ENCODE peak calls at places on chromosomes 5 and 9, in four cellular contexts. J, T, Q and I are unnamed samples.

GRCh38 chr5:118008779-118009178 is 979.6 kb downstream of the DTWD2 start:
- DNase-seq in J (no peak), T (no peak), Q (no peak), I (no peak)

GRCh38 chr5:36777105-36777757 is 99.3 kb upstream of the NIPBL start:
- DNase-seq in J (peak; percentile 25), T (peak; percentile 10), Q (no peak), I (peak; percentile 36)

GRCh38 chr9:4005896-4006295 is 294.0 kb downstream of the GLIS3 start:
- DNase-seq in J (no peak), T (no peak), Q (no peak), I (no peak)

GRCh38 chr5:56169281-56169680 is 63.8 kb downstream of the ANKRD55 start:
- DNase-seq in J (peak; percentile 62), T (peak; percentile 36), Q (no peak), I (no peak)

GRCh38 chr5:168305281-168305680 is 13.8 kb downstream of the WWC1 start:
- DNase-seq in J (no peak), T (no peak), Q (no peak), I (no peak)

GRCh38 chr5:53130206-53130605 is 20.6 kb upstream of the MOCS2 start:
- DNase-seq in J (peak; percentile 31), T (no peak), Q (no peak), I (peak; percentile 40)

GRCh38 chr5:149857499-149857898 is 87.1 kb downstream of the PDE6A start:
- DNase-seq in J (peak; percentile 27), T (peak; percentile 79), Q (no peak), I (peak; percentile 75)

GRCh38 chr5:40447438-40447837 is 232.3 kb upstream of the PTGER4 start:
- DNase-seq in J (peak; percentile 8), T (no peak), Q (no peak), I (no peak)

GRCh38 chr9:134356496-134357470 is 30.5 kb downstream of the RXRA start:
- DNase-seq in J (peak; percentile 53), T (no peak), Q (no peak), I (no peak)

GRCh38 chr5:138274189-138274853 is at the start of gene GFRA3:
- DNase-seq in J (peak; percentile 26), T (peak; percentile 11), Q (no peak), I (no peak)

GRCh38 chr5:64811050-64811640 is 42.4 kb downstream of the CWC27 start:
- DNase-seq in J (peak; percentile 61), T (peak; percentile 35), Q (no peak), I (peak; percentile 51)

GRCh38 chr9:130632841-130633240 is 31.6 kb upstream of the PRDM12 start:
- DNase-seq in J (no peak), T (no peak), Q (no peak), I (no peak)

GRCh38 chr5:124697912-124698690 is 48.3 kb downstream of the ZNF608 start:
- DNase-seq in J (peak; percentile 73), T (no peak), Q (no peak), I (no peak)

GRCh38 chr9:10704720-10705119 is 91.9 kb upstream of the PTPRD start:
- DNase-seq in J (peak; percentile 53), T (peak; percentile 48), Q (no peak), I (no peak)

GRCh38 chr9:112601646-112602045 is 115.0 kb downstream of the KIAA1958 start:
- DNase-seq in J (peak; percentile 69), T (no peak), Q (no peak), I (no peak)

GRCh38 chr5:107430077-107430625 is 240.6 kb downstream of the EFNA5 start:
- DNase-seq in J (no peak), T (no peak), Q (no peak), I (no peak)

GRCh38 chr5:176727983-176728675 is 80.8 kb downstream of the TSPAN17 start:
- DNase-seq in J (no peak), T (no peak), Q (no peak), I (no peak)

GRCh38 chr9:20580673-20581072 is 41.6 kb downstream of the MLLT3 start:
- DNase-seq in J (no peak), T (no peak), Q (no peak), I (no peak)

GRCh38 chr5:134554319-134555222 is 29.1 kb downstream of the JADE2 start:
- DNase-seq in J (peak; percentile 86), T (peak; percentile 88), Q (peak; percentile 56), I (peak; percentile 99)

GRCh38 chr9:126395439-126396212 is 69.0 kb downstream of the MVB12B start:
- DNase-seq in J (peak; percentile 74), T (peak; percentile 80), Q (no peak), I (peak; percentile 62)

GRCh38 chr9:35520404-35520790 is 30.5 kb downstream of the RUSC2 start:
- DNase-seq in J (peak; percentile 23), T (no peak), Q (no peak), I (peak; percentile 44)

GRCh38 chr9:127953768-127954505 is 16.3 kb upstream of the DPM2 start:
- DNase-seq in J (no peak), T (no peak), Q (no peak), I (no peak)

GRCh38 chr9:12640021-12640587 is 53.1 kb upstream of the TYRP1 start:
- DNase-seq in J (peak; percentile 58), T (peak; percentile 30), Q (no peak), I (peak; percentile 37)

GRCh38 chr9:121577201-121577600 is 74.2 kb upstream of the DAB2IP start:
- DNase-seq in J (no peak), T (no peak), Q (no peak), I (no peak)

GRCh38 chr5:145936401-145937131 is at the start of gene SH3RF2:
- DNase-seq in J (peak; percentile 91), T (peak; percentile 96), Q (peak; percentile 5), I (peak; percentile 82)

GRCh38 chr9:438066-438465 is 223.4 kb downstream of the DOCK8 start:
- DNase-seq in J (peak; percentile 68), T (no peak), Q (no peak), I (no peak)

GRCh38 chr5:32331927-32332274 is 19.2 kb upstream of the MTMR12 start:
- DNase-seq in J (no peak), T (no peak), Q (no peak), I (no peak)

GRCh38 chr5:177362871-177363507 is 5.3 kb downstream of the RGS14 start:
- DNase-seq in J (no peak), T (peak; percentile 60), Q (peak; percentile 36), I (peak; percentile 40)

GRCh38 chr5:71475788-71476384 is 20.4 kb downstream of the BDP1 start:
- DNase-seq in J (peak; percentile 22), T (no peak), Q (no peak), I (peak; percentile 20)

GRCh38 chr9:134165357-134166315 is 1.3 kb upstream of the RNU6ATAC start:
- DNase-seq in J (peak; percentile 30), T (peak; percentile 46), Q (no peak), I (peak; percentile 19)

GRCh38 chr9:111661802-111662491 is 542 bp downstream of the GNG10 start:
- DNase-seq in J (peak; percentile 38), T (peak; percentile 48), Q (no peak), I (peak; percentile 58)

GRCh38 chr9:136674786-136675349 is 12.2 kb downstream of the EGFL7 start:
- DNase-seq in J (no peak), T (no peak), Q (no peak), I (no peak)

GRCh38 chr5:153534102-153534501 is 43.6 kb downstream of the GRIA1 start:
- DNase-seq in J (no peak), T (no peak), Q (no peak), I (no peak)

GRCh38 chr5:54669845-54670635 is 152.5 kb downstream of the SNX18 start:
- DNase-seq in J (peak; percentile 17), T (no peak), Q (no peak), I (no peak)

GRCh38 chr9:72474676-72475075 is 46.7 kb upstream of the TMC1 start:
- DNase-seq in J (peak; percentile 23), T (no peak), Q (no peak), I (no peak)

GRCh38 chr5:53515988-53516387 is 35.6 kb downstream of the FST start:
- DNase-seq in J (peak; percentile 61), T (no peak), Q (no peak), I (no peak)